ENCODE peak calls at places on chromosomes 2 and 18, in ten cellular contexts. Y, O, S, R, X, M, E, K, T and J are unnamed samples.

GRCh38 chr18:23824704-23825103 is 135.5 kb downstream of the LAMA3 start:
- DNase-seq in Y (no peak), R (no peak), O (no peak), S (no peak), M (no peak), X (no peak), K (no peak), E (peak; percentile 23), T (no peak), J (no peak)

GRCh38 chr2:64327510-64328414 is 126.2 kb upstream of the LGALSL start:
- DNase-seq in E (no peak), T (peak; percentile 86), S (no peak), K (peak; percentile 40), Y (peak; percentile 61), X (no peak), O (peak; percentile 44), R (peak; percentile 47), M (peak; percentile 38), J (no peak)

GRCh38 chr18:61096231-61096630 is 237.0 kb upstream of the CDH20 start:
- DNase-seq in R (no peak), O (no peak), X (no peak), Y (no peak), T (no peak), M (no peak), K (no peak), S (no peak), E (no peak), J (no peak)

GRCh38 chr18:11736656-11737055 is 47.6 kb downstream of the GNAL start:
- DNase-seq in T (no peak), K (no peak), S (no peak), E (peak; percentile 13), Y (no peak), M (no peak), O (no peak), R (no peak), X (no peak), J (no peak)

GRCh38 chr2:72996152-72996502 is 75.4 kb downstream of the SFXN5 start:
- DNase-seq in S (peak; percentile 52), O (no peak), Y (no peak), E (no peak), T (no peak), X (no peak), R (no peak), M (no peak), K (no peak), J (no peak)

GRCh38 chr2:60958361-60958760 is 59.2 kb upstream of the PEX13 start:
- DNase-seq in R (no peak), Y (no peak), K (no peak), O (no peak), X (no peak), E (peak; percentile 11), M (no peak), T (no peak), S (no peak), J (no peak)

GRCh38 chr2:17461087-17461475 is 57.2 kb downstream of the RAD51AP2 start:
- DNase-seq in X (no peak), R (no peak), K (no peak), T (no peak), Y (no peak), M (no peak), E (no peak), S (no peak), O (no peak), J (no peak)

GRCh38 chr2:223979730-223980396 is 22.6 kb downstream of the MRPL44 start:
- DNase-seq in K (no peak), Y (no peak), R (no peak), E (no peak), O (no peak), T (no peak), M (no peak), X (no peak), S (no peak), J (no peak)

GRCh38 chr2:50786345-50786744 is 245.6 kb downstream of the NRXN1 start:
- DNase-seq in T (peak; percentile 18), S (no peak), O (no peak), X (no peak), Y (no peak), K (no peak), M (no peak), R (no peak), E (no peak), J (no peak)

GRCh38 chr2:28382755-28383154 is 9.9 kb upstream of the FOSL2 start:
- DNase-seq in Y (no peak), X (no peak), R (no peak), T (no peak), K (no peak), E (no peak), M (no peak), S (no peak), O (no peak), J (no peak)

GRCh38 chr2:72770879-72771461 is 54.9 kb downstream of the EXOC6B start:
- DNase-seq in M (peak; percentile 96), K (peak; percentile 49), R (peak; percentile 40), S (no peak), T (peak; percentile 92), X (no peak), Y (no peak), O (peak; percentile 58), E (peak; percentile 56), J (peak; percentile 1)

GRCh38 chr2:100641115-100641415 is 78.3 kb downstream of the PDCL3 start:
- DNase-seq in X (no peak), Y (no peak), M (no peak), E (no peak), R (no peak), K (no peak), S (no peak), O (no peak), T (no peak), J (no peak)

GRCh38 chr2:145807978-145808377 is 1288.1 kb upstream of the ZEB2 start:
- DNase-seq in K (no peak), X (no peak), O (no peak), Y (no peak), E (no peak), R (no peak), T (no peak), S (no peak), M (no peak), J (no peak)

GRCh38 chr2:235659767-235660322 is 166.0 kb downstream of the AGAP1 start:
- DNase-seq in E (peak; percentile 84), K (no peak), O (no peak), S (no peak), Y (no peak), T (no peak), R (no peak), X (no peak), M (no peak), J (no peak)

GRCh38 chr18:28767201-28767600 is 590.3 kb upstream of the CDH2 start:
- DNase-seq in R (no peak), Y (no peak), M (no peak), O (no peak), K (no peak), T (no peak), X (no peak), S (no peak), E (peak; percentile 66), J (no peak)

GRCh38 chr18:13389491-13390131 is 171.1 kb downstream of the LDLRAD4 start:
- DNase-seq in X (no peak), T (no peak), O (no peak), E (no peak), K (no peak), Y (no peak), M (no peak), R (no peak), S (peak; percentile 46), J (no peak)

GRCh38 chr2:26608557-26608956 is 32.6 kb downstream of the CIB4 start:
- DNase-seq in K (no peak), O (no peak), S (peak; percentile 40), Y (no peak), X (no peak), T (no peak), R (no peak), M (no peak), E (no peak), J (no peak)

GRCh38 chr18:60508108-60508507 is 135.5 kb upstream of the MC4R start:
- DNase-seq in R (peak; percentile 20), X (no peak), M (no peak), S (no peak), E (no peak), Y (no peak), K (peak; percentile 14), T (no peak), O (no peak), J (no peak)

GRCh38 chr18:22174341-22175148 is 5.2 kb downstream of the GATA6 start:
- DNase-seq in O (no peak), X (no peak), S (no peak), E (no peak), M (no peak), R (no peak), K (no peak), T (no peak), Y (no peak), J (no peak)

GRCh38 chr18:21934766-21935015 is 194.1 kb downstream of the MIB1 start:
- DNase-seq in X (no peak), M (no peak), T (no peak), R (no peak), K (no peak), S (no peak), E (no peak), O (no peak), Y (no peak), J (no peak)

GRCh38 chr18:54852780-54853675 is 24.8 kb downstream of the RAB27B start:
- DNase-seq in S (no peak), T (no peak), R (no peak), K (no peak), M (no peak), X (no peak), O (no peak), E (no peak), Y (no peak), J (no peak)

GRCh38 chr2:97736608-97737330 is 23.4 kb downstream of the ZAP70 start:
- DNase-seq in K (no peak), S (no peak), M (no peak), R (no peak), T (no peak), X (no peak), O (no peak), E (no peak), Y (no peak), J (no peak)

GRCh38 chr2:169693344-169693743 is 861 bp downstream of the CFAP210 start:
- DNase-seq in M (no peak), Y (no peak), X (no peak), E (no peak), O (no peak), T (peak; percentile 15), K (no peak), S (no peak), R (no peak), J (no peak)

GRCh38 chr18:23939896-23940295 is 74.7 kb upstream of the TTC39C start:
- DNase-seq in R (no peak), O (no peak), M (no peak), Y (no peak), S (no peak), E (no peak), K (no peak), T (no peak), X (no peak), J (no peak)

GRCh38 chr2:216925632-216926366 is 65.9 kb upstream of the TNP1 start:
- DNase-seq in K (no peak), R (no peak), S (no peak), X (no peak), Y (no peak), T (no peak), E (no peak), O (no peak), M (no peak), J (no peak)

GRCh38 chr2:9400268-9401058 is 22.9 kb downstream of the ITGB1BP1 start:
- DNase-seq in M (no peak), S (no peak), K (no peak), R (no peak), E (no peak), Y (no peak), T (no peak), X (no peak), O (no peak), J (peak; percentile 20)

GRCh38 chr18:67669993-67670671 is 153.6 kb upstream of the DSEL start:
- DNase-seq in R (no peak), Y (no peak), E (peak; percentile 96), S (no peak), T (no peak), M (no peak), K (no peak), O (no peak), X (no peak), J (no peak)

GRCh38 chr18:66495844-66496243 is 108.0 kb downstream of the CDH19 start:
- DNase-seq in R (no peak), S (no peak), E (no peak), M (peak; percentile 32), X (peak; percentile 20), K (peak; percentile 66), Y (peak; percentile 57), T (peak; percentile 80), O (no peak), J (peak; percentile 29)